ENCODE peak calls at places on chromosomes 4 and X, in nine cellular contexts. L, A, R, M, O, Q, P, X and J are unnamed samples.
A peak's percentile ranks its signal among the peaks of the same experiment; 100 is the strongest.

GRCh38 chr4:8045909-8046308 is 106.2 kb upstream of the AFAP1 start:
- DNase-seq in R (no peak), A (no peak), L (no peak), Q (no peak), O (no peak), M (no peak), P (no peak), X (no peak), J (no peak)

GRCh38 chrX:8632949-8633348 is 99.0 kb downstream of the ANOS1 start:
- DNase-seq in R (no peak), P (no peak), O (no peak), A (no peak), M (no peak), L (no peak), Q (no peak), X (no peak), J (no peak)

GRCh38 chr4:150256841-150257273 is 178.6 kb downstream of the DCLK2 start:
- DNase-seq in X (no peak), O (no peak), M (peak; percentile 88), P (no peak), L (no peak), A (no peak), R (peak; percentile 86), Q (no peak), J (no peak)

GRCh38 chrX:28625223-28625622 is 38.0 kb downstream of the IL1RAPL1 start:
- DNase-seq in X (no peak), L (no peak), M (peak; percentile 70), A (no peak), P (no peak), O (no peak), R (peak; percentile 40), Q (no peak), J (no peak)

GRCh38 chr4:17567267-17567666 is 9.7 kb upstream of the LAP3 start:
- DNase-seq in X (no peak), O (no peak), R (no peak), Q (no peak), P (no peak), M (no peak), L (no peak), A (no peak), J (no peak)

GRCh38 chrX:96576358-96576757 is 108.3 kb upstream of the DIAPH2 start:
- DNase-seq in Q (no peak), A (no peak), X (no peak), L (no peak), R (no peak), M (no peak), O (no peak), P (peak; percentile 38), J (no peak)

GRCh38 chrX:124433186-124433585 is 86.8 kb downstream of the SH2D1A start:
- DNase-seq in R (no peak), P (no peak), M (no peak), O (no peak), Q (no peak), A (no peak), L (no peak), X (no peak), J (no peak)

GRCh38 chr4:136750898-136751297 is 781.4 kb downstream of the PCDH18 start:
- DNase-seq in P (peak; percentile 60), O (no peak), A (no peak), X (no peak), R (no peak), L (peak; percentile 38), Q (no peak), M (no peak), J (no peak)

GRCh38 chrX:19555683-19556082 is 40.4 kb upstream of the MAP3K15 start:
- DNase-seq in R (no peak), Q (no peak), X (no peak), P (no peak), O (no peak), A (no peak), M (no peak), L (no peak), J (no peak)

GRCh38 chrX:19555236-19555635 is 39.9 kb upstream of the MAP3K15 start:
- DNase-seq in O (no peak), P (no peak), A (no peak), L (no peak), Q (no peak), M (no peak), X (no peak), R (no peak), J (no peak)

GRCh38 chrX:19557816-19558215 is 42.5 kb upstream of the MAP3K15 start:
- DNase-seq in A (no peak), L (no peak), X (no peak), O (no peak), Q (no peak), R (no peak), M (no peak), P (peak; percentile 11), J (no peak)

GRCh38 chrX:19554786-19555185 is 39.5 kb upstream of the MAP3K15 start:
- DNase-seq in L (peak; percentile 79), X (no peak), Q (no peak), M (no peak), A (no peak), P (peak; percentile 60), R (no peak), O (no peak), J (no peak)

GRCh38 chrX:19556202-19556601 is 40.9 kb upstream of the MAP3K15 start:
- DNase-seq in L (no peak), R (no peak), P (no peak), O (no peak), M (no peak), A (no peak), X (no peak), Q (no peak), J (no peak)
- H3K4me3 ChIP-seq in L (no peak overlapping the region), R (no peak overlapping the region), P (no peak overlapping the region), O (no peak overlapping the region), M (no peak overlapping the region), A (no peak overlapping the region), X (no peak overlapping the region), Q (no peak overlapping the region), J (no peak overlapping the region)

DNA sequence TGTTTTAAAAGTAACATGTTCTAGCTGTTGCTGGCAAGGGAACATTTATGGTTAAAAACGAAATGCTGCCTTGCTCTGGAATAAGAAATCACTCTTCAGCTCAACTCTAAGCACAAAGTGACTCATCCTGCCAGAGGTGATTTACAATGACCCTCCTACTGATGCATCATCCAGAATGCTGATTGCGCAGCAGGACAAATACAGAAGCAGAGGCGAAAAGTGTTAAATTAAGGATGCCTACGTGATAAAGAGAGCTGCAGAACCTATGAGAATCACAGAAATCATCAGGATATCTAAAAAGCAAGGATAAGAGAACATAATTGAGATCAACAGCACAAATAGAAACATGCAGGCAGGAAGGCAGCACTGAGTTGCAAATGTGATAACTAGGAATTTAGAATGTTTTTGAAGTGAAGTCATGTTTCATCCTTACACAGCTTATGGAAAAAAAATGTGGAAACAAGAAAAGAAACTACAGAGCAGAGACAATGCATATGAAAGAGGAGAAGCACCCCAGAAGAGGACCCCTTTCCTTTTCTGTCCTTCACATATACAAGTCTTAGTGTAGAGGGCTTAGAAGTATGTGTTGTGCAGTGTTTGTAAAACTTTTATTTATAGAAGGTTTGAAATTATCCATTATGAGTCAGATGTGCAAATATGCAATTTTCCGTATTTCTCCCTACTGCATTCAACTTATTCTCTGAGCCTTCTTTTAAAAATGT is 188.4 kb downstream of the SLC7A11 start:
- DNase-seq in X (no peak), Q (no peak), O (no peak), A (no peak), M (no peak), R (peak; percentile 32), L (peak; percentile 95), P (peak; percentile 91), J (no peak)
- H3K4me3 ChIP-seq in X (no peak overlapping the region), Q (no peak overlapping the region), O (no peak overlapping the region), A (no peak overlapping the region), M (no peak overlapping the region), R (no peak overlapping the region), L (peak overlapping the region; percentile 24), P (peak overlapping the region; percentile 22), J (no peak overlapping the region)

DNA sequence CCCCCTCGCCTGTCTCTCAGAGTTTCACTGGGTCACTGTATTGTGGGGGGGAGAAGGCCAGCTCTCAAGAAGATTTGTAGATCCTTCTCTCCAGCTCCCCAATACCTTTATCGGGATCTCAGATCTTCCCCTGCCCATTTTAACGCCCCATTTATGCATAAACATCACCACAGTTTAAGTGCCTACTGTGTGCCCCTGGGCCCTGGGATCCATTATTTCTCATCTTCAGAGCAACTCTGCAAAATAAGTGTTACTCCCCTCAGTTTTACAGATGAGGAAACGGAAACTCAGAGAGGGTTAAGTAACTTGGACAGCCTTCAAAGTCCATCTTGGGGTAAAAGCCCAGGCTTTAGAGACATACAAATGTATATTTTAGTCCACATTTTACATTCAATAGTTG is 421 bp upstream of the IGSF1 start:
- DNase-seq in L (no peak), A (no peak), R (no peak), M (no peak), X (no peak), O (no peak), Q (no peak), P (no peak), J (no peak)
- H3K4me3 ChIP-seq in L (no peak overlapping the region), A (no peak overlapping the region), R (peak overlapping the region; percentile 16), M (no peak overlapping the region), X (no peak overlapping the region), O (peak overlapping the region; percentile 6), Q (no peak overlapping the region), P (no peak overlapping the region), J (no peak overlapping the region)

DNA sequence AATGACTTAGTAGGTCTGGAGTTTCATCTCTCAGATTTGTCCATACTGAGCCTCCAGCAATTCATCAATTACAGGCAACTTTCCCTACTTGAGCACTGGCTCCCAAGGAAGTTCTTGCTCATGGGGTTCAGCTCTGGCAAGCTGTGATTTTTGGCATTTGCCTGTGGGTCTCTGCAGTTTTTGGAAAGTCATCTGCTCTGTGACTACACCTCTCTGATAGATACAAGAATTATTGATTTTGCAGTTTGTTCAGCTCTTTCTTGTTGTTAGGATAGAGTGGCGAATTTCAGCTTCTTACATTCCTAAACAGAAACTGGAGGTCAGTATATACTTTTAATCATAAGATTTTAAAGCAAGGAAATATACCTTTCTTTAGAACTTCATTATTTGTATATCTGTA is 209.7 kb upstream of the NPY2R start:
- DNase-seq in M (no peak), Q (no peak), O (no peak), R (no peak), P (no peak), L (no peak), A (no peak), X (no peak), J (no peak)
- H3K4me3 ChIP-seq in M (no peak overlapping the region), Q (no peak overlapping the region), O (no peak overlapping the region), R (no peak overlapping the region), P (peak overlapping the region; percentile 16), L (no peak overlapping the region), A (no peak overlapping the region), X (no peak overlapping the region), J (no peak overlapping the region)

GRCh38 chr4:107823870-107824366 is 814 bp upstream of the SGMS2 start:
- DNase-seq in X (no peak), A (no peak), Q (no peak), R (peak; percentile 51), L (no peak), P (no peak), M (no peak), O (no peak), J (no peak)
- H3K4me3 ChIP-seq in X (peak overlapping the region; percentile 92), A (peak overlapping the region; percentile 67), Q (peak overlapping the region; percentile 16), R (peak overlapping the region; percentile 57), L (peak overlapping the region; percentile 78), P (peak overlapping the region; percentile 64), M (peak overlapping the region; percentile 82), O (no peak overlapping the region), J (no peak overlapping the region)

GRCh38 chr4:37892641-37893040 is 1.8 kb downstream of the TBC1D1 start:
- DNase-seq in R (no peak), M (no peak), X (no peak), A (no peak), Q (peak; percentile 40), P (no peak), O (no peak), L (no peak), J (no peak)
- H3K4me3 ChIP-seq in R (no peak overlapping the region), M (no peak overlapping the region), X (no peak overlapping the region), A (no peak overlapping the region), Q (no peak overlapping the region), P (no peak overlapping the region), O (no peak overlapping the region), L (no peak overlapping the region), J (no peak overlapping the region)